ENCODE peak calls at places on chromosome 12, in seven cellular contexts. M is CD8-positive, alpha-beta memory T cell; U is fibroblast of pulmonary artery; Y is NCI-H187; G is stimulated activated CD8-positive, alpha-beta memory T cell treated with anti-CD3 and anti-CD28 coated beads, Interleukin-12 subunit alpha, Interleukin-12 subunit beta, amount 100 ng/mL, for 1 hour; Z is RPMI8226; L is iris pigment epithelial cell. F is an unnamed sample.

GRCh38 chr12:7150841-7151240 is 20.7 kb downstream of the CLSTN3 start:
- DNase-seq in M (no peak), U (no peak), Y (no peak), G (no peak), Z (no peak), L (no peak), F (no peak)

GRCh38 chr12:50400104-50400637 is 514 bp upstream of the LARP4 start:
- DNase-seq in M (no peak), U (no peak), Y (no peak), G (no peak), Z (no peak), L (no peak), F (no peak)

GRCh38 chr12:70576341-70577282 is 60.6 kb downstream of the PTPRB start:
- DNase-seq in M (no peak), U (peak), Y (peak), G (no peak), Z (peak), L (peak), F (peak)

GRCh38 chr12:130162771-130163460 is 652 bp downstream of the FZD10 start:
- DNase-seq in M (no peak), U (no peak), Y (no peak), G (no peak), Z (no peak), L (no peak), F (no peak)

GRCh38 chr12:130831246-130831645 is 7.8 kb downstream of the STX2 start:
- DNase-seq in M (no peak), U (no peak), Y (no peak), G (no peak), Z (no peak), L (no peak), F (no peak)

GRCh38 chr12:4664111-4664510 is 15.2 kb downstream of the NDUFA9 start:
- DNase-seq in M (no peak), U (peak), Y (no peak), G (no peak), Z (no peak), L (peak), F (peak)

GRCh38 chr12:11686135-11686534 is 36.7 kb downstream of the ETV6 start:
- DNase-seq in M (no peak), U (no peak), Y (no peak), G (no peak), Z (no peak), L (no peak), F (no peak)

GRCh38 chr12:59077153-59077930 is 157.0 kb upstream of the LRIG3 start:
- DNase-seq in M (no peak), U (peak), Y (no peak), G (no peak), Z (no peak), L (no peak), F (no peak)

GRCh38 chr12:121576851-121577391 is 3.9 kb downstream of the KDM2B start:
- DNase-seq in M (no peak), U (peak), Y (no peak), G (no peak), Z (no peak), L (peak), F (peak)

GRCh38 chr12:14418526-14418925 is 53.0 kb downstream of the ATF7IP start:
- DNase-seq in M (no peak), U (peak), Y (no peak), G (no peak), Z (no peak), L (peak), F (peak)

F was measured in EL.